ENCODE peak calls at places on chromosome 15, in five cellular contexts. One of them, this sample, is unnamed.

GRCh38 chr15:62742409-62743171 is 300.0 kb upstream of the TPM1 start:
- DNase-seq in activated naive CD8-positive, alpha-beta T cell treated with anti-CD3 and anti-CD28 coated beads, Interleukin-2, amount 10 ng/mL, durations not matched to agents 7 days and 5 days: no peak
- DNase-seq in T-helper 2 cell: peak
- DNase-seq in iris pigment epithelial cell: peak
- DNase-seq in stimulated activated CD8-positive, alpha-beta memory T cell treated with anti-CD3 and anti-CD28 coated beads, Interleukin-2, amount 100 ng/mL, for 1 hour: no peak
- DNase-seq in this sample: peak

GRCh38 chr15:49645937-49646336 is 25.1 kb downstream of the DTWD1 start:
- DNase-seq in activated naive CD8-positive, alpha-beta T cell treated with anti-CD3 and anti-CD28 coated beads, Interleukin-2, amount 10 ng/mL, durations not matched to agents 7 days and 5 days: no peak
- DNase-seq in T-helper 2 cell: no peak
- DNase-seq in iris pigment epithelial cell: peak
- DNase-seq in stimulated activated CD8-positive, alpha-beta memory T cell treated with anti-CD3 and anti-CD28 coated beads, Interleukin-2, amount 100 ng/mL, for 1 hour: no peak
- DNase-seq in this sample: no peak

GRCh38 chr15:88139936-88140335 is 116.6 kb downstream of the NTRK3 start:
- DNase-seq in activated naive CD8-positive, alpha-beta T cell treated with anti-CD3 and anti-CD28 coated beads, Interleukin-2, amount 10 ng/mL, durations not matched to agents 7 days and 5 days: no peak
- DNase-seq in T-helper 2 cell: no peak
- DNase-seq in iris pigment epithelial cell: no peak
- DNase-seq in stimulated activated CD8-positive, alpha-beta memory T cell treated with anti-CD3 and anti-CD28 coated beads, Interleukin-2, amount 100 ng/mL, for 1 hour: no peak
- DNase-seq in this sample: no peak

GRCh38 chr15:49282366-49282765 is 112.3 kb downstream of the GALK2 start:
- DNase-seq in activated naive CD8-positive, alpha-beta T cell treated with anti-CD3 and anti-CD28 coated beads, Interleukin-2, amount 10 ng/mL, durations not matched to agents 7 days and 5 days: no peak
- DNase-seq in T-helper 2 cell: no peak
- DNase-seq in iris pigment epithelial cell: peak
- DNase-seq in stimulated activated CD8-positive, alpha-beta memory T cell treated with anti-CD3 and anti-CD28 coated beads, Interleukin-2, amount 100 ng/mL, for 1 hour: no peak
- DNase-seq in this sample: no peak

GRCh38 chr15:70093481-70094309 is 4.0 kb downstream of the TLE3 start:
- DNase-seq in activated naive CD8-positive, alpha-beta T cell treated with anti-CD3 and anti-CD28 coated beads, Interleukin-2, amount 10 ng/mL, durations not matched to agents 7 days and 5 days: no peak
- DNase-seq in T-helper 2 cell: peak
- DNase-seq in iris pigment epithelial cell: peak
- DNase-seq in stimulated activated CD8-positive, alpha-beta memory T cell treated with anti-CD3 and anti-CD28 coated beads, Interleukin-2, amount 100 ng/mL, for 1 hour: no peak
- DNase-seq in this sample: no peak

GRCh38 chr15:77504310-77504709 is 83.6 kb downstream of the HMG20A start:
- DNase-seq in activated naive CD8-positive, alpha-beta T cell treated with anti-CD3 and anti-CD28 coated beads, Interleukin-2, amount 10 ng/mL, durations not matched to agents 7 days and 5 days: no peak
- DNase-seq in T-helper 2 cell: no peak
- DNase-seq in iris pigment epithelial cell: no peak
- DNase-seq in stimulated activated CD8-positive, alpha-beta memory T cell treated with anti-CD3 and anti-CD28 coated beads, Interleukin-2, amount 100 ng/mL, for 1 hour: no peak
- DNase-seq in this sample: no peak

GRCh38 chr15:78264304-78265136 is at the start of gene DNAJA4:
- DNase-seq in activated naive CD8-positive, alpha-beta T cell treated with anti-CD3 and anti-CD28 coated beads, Interleukin-2, amount 10 ng/mL, durations not matched to agents 7 days and 5 days: peak
- DNase-seq in T-helper 2 cell: peak
- DNase-seq in iris pigment epithelial cell: peak
- DNase-seq in stimulated activated CD8-positive, alpha-beta memory T cell treated with anti-CD3 and anti-CD28 coated beads, Interleukin-2, amount 100 ng/mL, for 1 hour: peak
- DNase-seq in this sample: peak

GRCh38 chr15:65329991-65330735 is 25.7 kb downstream of the RNU5B-1 start:
- DNase-seq in activated naive CD8-positive, alpha-beta T cell treated with anti-CD3 and anti-CD28 coated beads, Interleukin-2, amount 10 ng/mL, durations not matched to agents 7 days and 5 days: no peak
- DNase-seq in T-helper 2 cell: no peak
- DNase-seq in iris pigment epithelial cell: no peak
- DNase-seq in stimulated activated CD8-positive, alpha-beta memory T cell treated with anti-CD3 and anti-CD28 coated beads, Interleukin-2, amount 100 ng/mL, for 1 hour: no peak
- DNase-seq in this sample: no peak

GRCh38 chr15:90845201-90845949 is 23.0 kb upstream of the FURIN start:
- DNase-seq in activated naive CD8-positive, alpha-beta T cell treated with anti-CD3 and anti-CD28 coated beads, Interleukin-2, amount 10 ng/mL, durations not matched to agents 7 days and 5 days: no peak
- DNase-seq in T-helper 2 cell: peak
- DNase-seq in iris pigment epithelial cell: peak
- DNase-seq in stimulated activated CD8-positive, alpha-beta memory T cell treated with anti-CD3 and anti-CD28 coated beads, Interleukin-2, amount 100 ng/mL, for 1 hour: no peak
- DNase-seq in this sample: peak

GRCh38 chr15:81163961-81164800 is 30.1 kb downstream of the CFAP161 start:
- DNase-seq in activated naive CD8-positive, alpha-beta T cell treated with anti-CD3 and anti-CD28 coated beads, Interleukin-2, amount 10 ng/mL, durations not matched to agents 7 days and 5 days: no peak
- DNase-seq in T-helper 2 cell: no peak
- DNase-seq in iris pigment epithelial cell: peak
- DNase-seq in stimulated activated CD8-positive, alpha-beta memory T cell treated with anti-CD3 and anti-CD28 coated beads, Interleukin-2, amount 100 ng/mL, for 1 hour: no peak
- DNase-seq in this sample: no peak

GRCh38 chr15:85312925-85313324 is 67.5 kb upstream of the AKAP13 start:
- DNase-seq in activated naive CD8-positive, alpha-beta T cell treated with anti-CD3 and anti-CD28 coated beads, Interleukin-2, amount 10 ng/mL, durations not matched to agents 7 days and 5 days: no peak
- DNase-seq in T-helper 2 cell: no peak
- DNase-seq in iris pigment epithelial cell: peak
- DNase-seq in stimulated activated CD8-positive, alpha-beta memory T cell treated with anti-CD3 and anti-CD28 coated beads, Interleukin-2, amount 100 ng/mL, for 1 hour: no peak
- DNase-seq in this sample: peak

GRCh38 chr15:73515520-73515919 is 72.6 kb downstream of the REC114 start:
- DNase-seq in activated naive CD8-positive, alpha-beta T cell treated with anti-CD3 and anti-CD28 coated beads, Interleukin-2, amount 10 ng/mL, durations not matched to agents 7 days and 5 days: no peak
- DNase-seq in T-helper 2 cell: no peak
- DNase-seq in iris pigment epithelial cell: no peak
- DNase-seq in stimulated activated CD8-positive, alpha-beta memory T cell treated with anti-CD3 and anti-CD28 coated beads, Interleukin-2, amount 100 ng/mL, for 1 hour: no peak
- DNase-seq in this sample: no peak

GRCh38 chr15:65634381-65634780 is 12.6 kb downstream of the SLC24A1 start:
- DNase-seq in activated naive CD8-positive, alpha-beta T cell treated with anti-CD3 and anti-CD28 coated beads, Interleukin-2, amount 10 ng/mL, durations not matched to agents 7 days and 5 days: no peak
- DNase-seq in T-helper 2 cell: peak
- DNase-seq in iris pigment epithelial cell: no peak
- DNase-seq in stimulated activated CD8-positive, alpha-beta memory T cell treated with anti-CD3 and anti-CD28 coated beads, Interleukin-2, amount 100 ng/mL, for 1 hour: no peak
- DNase-seq in this sample: no peak

GRCh38 chr15:63283126-63283525 is 5.7 kb downstream of the APH1B start:
- DNase-seq in activated naive CD8-positive, alpha-beta T cell treated with anti-CD3 and anti-CD28 coated beads, Interleukin-2, amount 10 ng/mL, durations not matched to agents 7 days and 5 days: no peak
- DNase-seq in T-helper 2 cell: no peak
- DNase-seq in iris pigment epithelial cell: no peak
- DNase-seq in stimulated activated CD8-positive, alpha-beta memory T cell treated with anti-CD3 and anti-CD28 coated beads, Interleukin-2, amount 100 ng/mL, for 1 hour: no peak
- DNase-seq in this sample: peak

GRCh38 chr15:101028321-101028720 is 109.2 kb downstream of the LRRK1 start:
- DNase-seq in activated naive CD8-positive, alpha-beta T cell treated with anti-CD3 and anti-CD28 coated beads, Interleukin-2, amount 10 ng/mL, durations not matched to agents 7 days and 5 days: no peak
- DNase-seq in T-helper 2 cell: no peak
- DNase-seq in iris pigment epithelial cell: no peak
- DNase-seq in stimulated activated CD8-positive, alpha-beta memory T cell treated with anti-CD3 and anti-CD28 coated beads, Interleukin-2, amount 100 ng/mL, for 1 hour: no peak
- DNase-seq in this sample: no peak

GRCh38 chr15:88636654-88637053 is 2.2 kb upstream of the ISG20 start:
- DNase-seq in activated naive CD8-positive, alpha-beta T cell treated with anti-CD3 and anti-CD28 coated beads, Interleukin-2, amount 10 ng/mL, durations not matched to agents 7 days and 5 days: peak
- DNase-seq in T-helper 2 cell: no peak
- DNase-seq in iris pigment epithelial cell: peak
- DNase-seq in stimulated activated CD8-positive, alpha-beta memory T cell treated with anti-CD3 and anti-CD28 coated beads, Interleukin-2, amount 100 ng/mL, for 1 hour: no peak
- DNase-seq in this sample: no peak

GRCh38 chr15:89723031-89723430 is 28.0 kb downstream of the MESP1 start:
- DNase-seq in activated naive CD8-positive, alpha-beta T cell treated with anti-CD3 and anti-CD28 coated beads, Interleukin-2, amount 10 ng/mL, durations not matched to agents 7 days and 5 days: no peak
- DNase-seq in T-helper 2 cell: no peak
- DNase-seq in iris pigment epithelial cell: no peak
- DNase-seq in stimulated activated CD8-positive, alpha-beta memory T cell treated with anti-CD3 and anti-CD28 coated beads, Interleukin-2, amount 100 ng/mL, for 1 hour: no peak
- DNase-seq in this sample: no peak

GRCh38 chr15:62805502-62805901 is 237.0 kb upstream of the TPM1 start:
- DNase-seq in activated naive CD8-positive, alpha-beta T cell treated with anti-CD3 and anti-CD28 coated beads, Interleukin-2, amount 10 ng/mL, durations not matched to agents 7 days and 5 days: no peak
- DNase-seq in T-helper 2 cell: no peak
- DNase-seq in iris pigment epithelial cell: no peak
- DNase-seq in stimulated activated CD8-positive, alpha-beta memory T cell treated with anti-CD3 and anti-CD28 coated beads, Interleukin-2, amount 100 ng/mL, for 1 hour: no peak
- DNase-seq in this sample: no peak

GRCh38 chr15:40421246-40422157 is 15.9 kb downstream of the IVD start:
- DNase-seq in activated naive CD8-positive, alpha-beta T cell treated with anti-CD3 and anti-CD28 coated beads, Interleukin-2, amount 10 ng/mL, durations not matched to agents 7 days and 5 days: peak
- DNase-seq in T-helper 2 cell: peak
- DNase-seq in iris pigment epithelial cell: peak
- DNase-seq in stimulated activated CD8-positive, alpha-beta memory T cell treated with anti-CD3 and anti-CD28 coated beads, Interleukin-2, amount 100 ng/mL, for 1 hour: peak
- DNase-seq in this sample: peak

GRCh38 chr15:60945196-60945595 is 283.9 kb downstream of the RORA start:
- DNase-seq in activated naive CD8-positive, alpha-beta T cell treated with anti-CD3 and anti-CD28 coated beads, Interleukin-2, amount 10 ng/mL, durations not matched to agents 7 days and 5 days: no peak
- DNase-seq in T-helper 2 cell: no peak
- DNase-seq in iris pigment epithelial cell: no peak
- DNase-seq in stimulated activated CD8-positive, alpha-beta memory T cell treated with anti-CD3 and anti-CD28 coated beads, Interleukin-2, amount 100 ng/mL, for 1 hour: no peak
- DNase-seq in this sample: no peak

GRCh38 chr15:78064544-78064943 is 13.0 kb downstream of the TBC1D2B start:
- DNase-seq in activated naive CD8-positive, alpha-beta T cell treated with anti-CD3 and anti-CD28 coated beads, Interleukin-2, amount 10 ng/mL, durations not matched to agents 7 days and 5 days: no peak
- DNase-seq in T-helper 2 cell: no peak
- DNase-seq in iris pigment epithelial cell: peak
- DNase-seq in stimulated activated CD8-positive, alpha-beta memory T cell treated with anti-CD3 and anti-CD28 coated beads, Interleukin-2, amount 100 ng/mL, for 1 hour: no peak
- DNase-seq in this sample: no peak

GRCh38 chr15:90677807-90678790 is 39.0 kb upstream of the BLM start:
- DNase-seq in activated naive CD8-positive, alpha-beta T cell treated with anti-CD3 and anti-CD28 coated beads, Interleukin-2, amount 10 ng/mL, durations not matched to agents 7 days and 5 days: peak
- DNase-seq in T-helper 2 cell: peak
- DNase-seq in iris pigment epithelial cell: no peak
- DNase-seq in stimulated activated CD8-positive, alpha-beta memory T cell treated with anti-CD3 and anti-CD28 coated beads, Interleukin-2, amount 100 ng/mL, for 1 hour: no peak
- DNase-seq in this sample: no peak

GRCh38 chr15:63476229-63476632 is 28.2 kb upstream of the USP3 start:
- DNase-seq in activated naive CD8-positive, alpha-beta T cell treated with anti-CD3 and anti-CD28 coated beads, Interleukin-2, amount 10 ng/mL, durations not matched to agents 7 days and 5 days: no peak
- DNase-seq in T-helper 2 cell: no peak
- DNase-seq in iris pigment epithelial cell: peak
- DNase-seq in stimulated activated CD8-positive, alpha-beta memory T cell treated with anti-CD3 and anti-CD28 coated beads, Interleukin-2, amount 100 ng/mL, for 1 hour: no peak
- DNase-seq in this sample: no peak

GRCh38 chr15:86336051-86336788 is 256.5 kb downstream of the AGBL1 start:
- DNase-seq in activated naive CD8-positive, alpha-beta T cell treated with anti-CD3 and anti-CD28 coated beads, Interleukin-2, amount 10 ng/mL, durations not matched to agents 7 days and 5 days: no peak
- DNase-seq in T-helper 2 cell: peak
- DNase-seq in iris pigment epithelial cell: no peak
- DNase-seq in stimulated activated CD8-positive, alpha-beta memory T cell treated with anti-CD3 and anti-CD28 coated beads, Interleukin-2, amount 100 ng/mL, for 1 hour: no peak
- DNase-seq in this sample: no peak

GRCh38 chr15:61195116-61196002 is 33.7 kb downstream of the RORA start:
- DNase-seq in activated naive CD8-positive, alpha-beta T cell treated with anti-CD3 and anti-CD28 coated beads, Interleukin-2, amount 10 ng/mL, durations not matched to agents 7 days and 5 days: no peak
- DNase-seq in T-helper 2 cell: peak
- DNase-seq in iris pigment epithelial cell: peak
- DNase-seq in stimulated activated CD8-positive, alpha-beta memory T cell treated with anti-CD3 and anti-CD28 coated beads, Interleukin-2, amount 100 ng/mL, for 1 hour: no peak
- DNase-seq in this sample: peak

GRCh38 chr15:77852241-77853007 is 219.7 kb upstream of the LINGO1 start:
- DNase-seq in activated naive CD8-positive, alpha-beta T cell treated with anti-CD3 and anti-CD28 coated beads, Interleukin-2, amount 10 ng/mL, durations not matched to agents 7 days and 5 days: peak
- DNase-seq in T-helper 2 cell: no peak
- DNase-seq in iris pigment epithelial cell: no peak
- DNase-seq in stimulated activated CD8-positive, alpha-beta memory T cell treated with anti-CD3 and anti-CD28 coated beads, Interleukin-2, amount 100 ng/mL, for 1 hour: no peak
- DNase-seq in this sample: no peak

GRCh38 chr15:58203537-58203936 is 65.4 kb downstream of the AQP9 start:
- DNase-seq in activated naive CD8-positive, alpha-beta T cell treated with anti-CD3 and anti-CD28 coated beads, Interleukin-2, amount 10 ng/mL, durations not matched to agents 7 days and 5 days: no peak
- DNase-seq in T-helper 2 cell: no peak
- DNase-seq in iris pigment epithelial cell: peak
- DNase-seq in stimulated activated CD8-positive, alpha-beta memory T cell treated with anti-CD3 and anti-CD28 coated beads, Interleukin-2, amount 100 ng/mL, for 1 hour: no peak
- DNase-seq in this sample: no peak

GRCh38 chr15:61079529-61079928 is 149.6 kb downstream of the RORA start:
- DNase-seq in activated naive CD8-positive, alpha-beta T cell treated with anti-CD3 and anti-CD28 coated beads, Interleukin-2, amount 10 ng/mL, durations not matched to agents 7 days and 5 days: no peak
- DNase-seq in T-helper 2 cell: peak
- DNase-seq in iris pigment epithelial cell: no peak
- DNase-seq in stimulated activated CD8-positive, alpha-beta memory T cell treated with anti-CD3 and anti-CD28 coated beads, Interleukin-2, amount 100 ng/mL, for 1 hour: no peak
- DNase-seq in this sample: no peak

This sample was measured in MV-4-11.